ENCODE peak calls at places on chromosomes 7 and 10, in nine cellular contexts. One of them, this sample, is unnamed.

GRCh38 chr7:141874787-141875186 is 33.5 kb upstream of the PRSS37 start:
- DNase-seq in cardiac fibroblast: no peak
- DNase-seq in GM12864: no peak
- DNase-seq in prostate gland: no peak
- DNase-seq in GM23248: no peak
- DNase-seq in aorta: no peak
- DNase-seq in fibroblast of pulmonary artery: no peak
- DNase-seq in thoracic aorta: no peak
- DNase-seq in uterus: no peak
- DNase-seq in this sample: no peak

GRCh38 chr10:85151506-85151905 is 823.1 kb downstream of the CCSER2 start:
- DNase-seq in GM23248: no peak
- DNase-seq in fibroblast of pulmonary artery: no peak
- DNase-seq in prostate gland: no peak
- DNase-seq in thoracic aorta: no peak
- DNase-seq in cardiac fibroblast: no peak
- DNase-seq in uterus: no peak
- DNase-seq in aorta: no peak
- DNase-seq in GM12864: no peak
- DNase-seq in this sample: no peak

GRCh38 chr7:101172854-101173751 is 7.0 kb downstream of the NAT16 start:
- DNase-seq in thoracic aorta: no peak
- DNase-seq in aorta: peak
- DNase-seq in GM23248: peak
- DNase-seq in fibroblast of pulmonary artery: peak
- DNase-seq in uterus: no peak
- DNase-seq in prostate gland: peak
- DNase-seq in GM12864: no peak
- DNase-seq in cardiac fibroblast: peak
- DNase-seq in this sample: peak

GRCh38 chr7:27611043-27611442 is 51.6 kb downstream of the HIBADH start:
- DNase-seq in uterus: no peak
- DNase-seq in prostate gland: no peak
- DNase-seq in GM23248: peak
- DNase-seq in cardiac fibroblast: peak
- DNase-seq in thoracic aorta: no peak
- DNase-seq in fibroblast of pulmonary artery: no peak
- DNase-seq in GM12864: no peak
- DNase-seq in aorta: no peak
- DNase-seq in this sample: no peak

GRCh38 chr10:125123363-125124113 is 36.8 kb downstream of the CTBP2 start:
- DNase-seq in cardiac fibroblast: peak
- DNase-seq in GM23248: peak
- DNase-seq in fibroblast of pulmonary artery: peak
- DNase-seq in uterus: peak
- DNase-seq in GM12864: no peak
- DNase-seq in prostate gland: peak
- DNase-seq in aorta: peak
- DNase-seq in thoracic aorta: peak
- DNase-seq in this sample: peak

GRCh38 chr10:22825841-22826240 is 102.0 kb upstream of the ARMC3 start:
- DNase-seq in prostate gland: no peak
- DNase-seq in aorta: peak
- DNase-seq in thoracic aorta: no peak
- DNase-seq in cardiac fibroblast: no peak
- DNase-seq in GM23248: no peak
- DNase-seq in uterus: no peak
- DNase-seq in GM12864: peak
- DNase-seq in fibroblast of pulmonary artery: no peak
- DNase-seq in this sample: peak

GRCh38 chr7:151410405-151411390 is 860 bp upstream of the WDR86 start:
- DNase-seq in uterus: no peak
- DNase-seq in cardiac fibroblast: peak
- DNase-seq in GM12864: no peak
- DNase-seq in prostate gland: no peak
- DNase-seq in thoracic aorta: no peak
- DNase-seq in fibroblast of pulmonary artery: no peak
- DNase-seq in GM23248: no peak
- DNase-seq in aorta: no peak
- DNase-seq in this sample: no peak

GRCh38 chr7:94529516-94529915 is 19.9 kb downstream of the CASD1 start:
- DNase-seq in fibroblast of pulmonary artery: peak
- DNase-seq in thoracic aorta: no peak
- DNase-seq in cardiac fibroblast: peak
- DNase-seq in uterus: no peak
- DNase-seq in aorta: no peak
- DNase-seq in GM12864: no peak
- DNase-seq in GM23248: peak
- DNase-seq in prostate gland: no peak
- DNase-seq in this sample: no peak

GRCh38 chr10:49745756-49746155 is 16.4 kb downstream of the OGDHL start:
- DNase-seq in uterus: no peak
- DNase-seq in prostate gland: no peak
- DNase-seq in cardiac fibroblast: no peak
- DNase-seq in aorta: no peak
- DNase-seq in GM23248: no peak
- DNase-seq in fibroblast of pulmonary artery: no peak
- DNase-seq in GM12864: no peak
- DNase-seq in thoracic aorta: no peak
- DNase-seq in this sample: no peak

GRCh38 chr10:34433241-34434076 is 381.6 kb downstream of the PARD3 start:
- DNase-seq in fibroblast of pulmonary artery: peak
- DNase-seq in GM12864: no peak
- DNase-seq in aorta: no peak
- DNase-seq in prostate gland: no peak
- DNase-seq in uterus: no peak
- DNase-seq in thoracic aorta: no peak
- DNase-seq in cardiac fibroblast: peak
- DNase-seq in GM23248: peak
- DNase-seq in this sample: no peak

GRCh38 chr7:77441046-77441445 is 24.9 kb upstream of the GSAP start:
- DNase-seq in GM23248: peak
- DNase-seq in uterus: no peak
- DNase-seq in thoracic aorta: no peak
- DNase-seq in prostate gland: no peak
- DNase-seq in fibroblast of pulmonary artery: no peak
- DNase-seq in aorta: no peak
- DNase-seq in cardiac fibroblast: no peak
- DNase-seq in GM12864: no peak
- DNase-seq in this sample: no peak

GRCh38 chr7:44216521-44217030 is 15.8 kb downstream of the YKT6 start:
- DNase-seq in thoracic aorta: no peak
- DNase-seq in GM12864: no peak
- DNase-seq in GM23248: no peak
- DNase-seq in aorta: peak
- DNase-seq in fibroblast of pulmonary artery: no peak
- DNase-seq in uterus: no peak
- DNase-seq in cardiac fibroblast: no peak
- DNase-seq in prostate gland: no peak
- DNase-seq in this sample: peak

GRCh38 chr10:133158756-133159610 is 1.0 kb upstream of the KNDC1 start:
- DNase-seq in GM23248: peak
- DNase-seq in fibroblast of pulmonary artery: no peak
- DNase-seq in cardiac fibroblast: no peak
- DNase-seq in prostate gland: no peak
- DNase-seq in aorta: no peak
- DNase-seq in thoracic aorta: no peak
- DNase-seq in GM12864: no peak
- DNase-seq in uterus: peak
- DNase-seq in this sample: no peak

GRCh38 chr10:23075672-23076071 is 19.7 kb upstream of the MSRB2 start:
- DNase-seq in GM23248: peak
- DNase-seq in fibroblast of pulmonary artery: no peak
- DNase-seq in thoracic aorta: no peak
- DNase-seq in GM12864: no peak
- DNase-seq in cardiac fibroblast: no peak
- DNase-seq in uterus: no peak
- DNase-seq in prostate gland: no peak
- DNase-seq in aorta: no peak
- DNase-seq in this sample: no peak

GRCh38 chr7:155980841-155981240 is 168.6 kb upstream of the SHH start:
- DNase-seq in fibroblast of pulmonary artery: no peak
- DNase-seq in GM12864: no peak
- DNase-seq in cardiac fibroblast: no peak
- DNase-seq in aorta: peak
- DNase-seq in GM23248: no peak
- DNase-seq in thoracic aorta: no peak
- DNase-seq in uterus: no peak
- DNase-seq in prostate gland: no peak
- DNase-seq in this sample: no peak
- H3K4me3 ChIP-seq in fibroblast of pulmonary artery: no peak
- H3K4me3 ChIP-seq in GM12864: no peak
- H3K4me3 ChIP-seq in cardiac fibroblast: no peak
- H3K4me3 ChIP-seq in aorta: no peak
- H3K4me3 ChIP-seq in GM23248: no peak
- H3K4me3 ChIP-seq in thoracic aorta: no peak
- H3K4me3 ChIP-seq in uterus: no peak
- H3K4me3 ChIP-seq in prostate gland: no peak
- H3K4me3 ChIP-seq in this sample: no peak

DNA sequence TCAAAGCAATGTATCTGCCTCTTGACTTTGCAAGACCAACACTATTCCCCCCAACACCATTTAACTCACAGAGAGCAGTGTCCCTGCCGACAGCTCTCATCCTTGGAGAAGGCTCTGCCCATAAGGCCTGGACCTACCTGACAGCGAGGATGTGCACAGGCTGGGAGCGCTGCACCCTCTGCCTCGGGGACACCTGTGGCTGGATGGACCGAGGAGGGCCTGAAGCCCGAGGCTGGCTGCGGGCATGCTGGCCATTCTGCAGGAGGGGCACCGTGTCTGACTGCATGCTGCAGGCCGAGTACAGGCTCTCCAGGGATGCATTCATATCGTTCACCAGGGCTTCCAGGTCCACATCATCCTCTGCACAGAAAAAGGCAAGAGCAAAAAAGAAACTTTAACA is 108.4 kb downstream of the GRB10 start:
- DNase-seq in cardiac fibroblast: no peak
- DNase-seq in fibroblast of pulmonary artery: no peak
- DNase-seq in aorta: no peak
- DNase-seq in GM23248: no peak
- DNase-seq in prostate gland: no peak
- DNase-seq in GM12864: no peak
- DNase-seq in uterus: no peak
- DNase-seq in thoracic aorta: no peak
- DNase-seq in this sample: no peak
- H3K4me3 ChIP-seq in cardiac fibroblast: no peak
- H3K4me3 ChIP-seq in fibroblast of pulmonary artery: no peak
- H3K4me3 ChIP-seq in aorta: no peak
- H3K4me3 ChIP-seq in GM23248: no peak
- H3K4me3 ChIP-seq in prostate gland: no peak
- H3K4me3 ChIP-seq in GM12864: no peak
- H3K4me3 ChIP-seq in uterus: no peak
- H3K4me3 ChIP-seq in thoracic aorta: no peak
- H3K4me3 ChIP-seq in this sample: no peak

GRCh38 chr10:129792864-129793263 is 171.2 kb downstream of the EBF3 start:
- DNase-seq in aorta: no peak
- DNase-seq in prostate gland: no peak
- DNase-seq in cardiac fibroblast: no peak
- DNase-seq in thoracic aorta: no peak
- DNase-seq in uterus: no peak
- DNase-seq in fibroblast of pulmonary artery: no peak
- DNase-seq in GM12864: peak
- DNase-seq in GM23248: no peak
- DNase-seq in this sample: no peak
- H3K4me3 ChIP-seq in aorta: no peak
- H3K4me3 ChIP-seq in prostate gland: no peak
- H3K4me3 ChIP-seq in cardiac fibroblast: no peak
- H3K4me3 ChIP-seq in thoracic aorta: no peak
- H3K4me3 ChIP-seq in uterus: no peak
- H3K4me3 ChIP-seq in fibroblast of pulmonary artery: no peak
- H3K4me3 ChIP-seq in GM12864: no peak
- H3K4me3 ChIP-seq in GM23248: no peak
- H3K4me3 ChIP-seq in this sample: no peak

GRCh38 chr7:30912454-30912985 is 867 bp downstream of the AQP1 start:
- DNase-seq in fibroblast of pulmonary artery: no peak
- DNase-seq in thoracic aorta: no peak
- DNase-seq in prostate gland: no peak
- DNase-seq in cardiac fibroblast: no peak
- DNase-seq in GM23248: no peak
- DNase-seq in aorta: peak
- DNase-seq in GM12864: no peak
- DNase-seq in uterus: no peak
- DNase-seq in this sample: no peak
- H3K4me3 ChIP-seq in fibroblast of pulmonary artery: no peak
- H3K4me3 ChIP-seq in thoracic aorta: peak
- H3K4me3 ChIP-seq in prostate gland: no peak
- H3K4me3 ChIP-seq in cardiac fibroblast: no peak
- H3K4me3 ChIP-seq in GM23248: no peak
- H3K4me3 ChIP-seq in aorta: peak
- H3K4me3 ChIP-seq in GM12864: no peak
- H3K4me3 ChIP-seq in uterus: peak
- H3K4me3 ChIP-seq in this sample: peak

GRCh38 chr7:138478499-138478908 is 18.4 kb downstream of the TRIM24 start:
- DNase-seq in GM12864: no peak
- DNase-seq in thoracic aorta: no peak
- DNase-seq in uterus: no peak
- DNase-seq in cardiac fibroblast: no peak
- DNase-seq in GM23248: no peak
- DNase-seq in aorta: no peak
- DNase-seq in prostate gland: no peak
- DNase-seq in fibroblast of pulmonary artery: no peak
- DNase-seq in this sample: no peak
- H3K4me3 ChIP-seq in GM12864: no peak
- H3K4me3 ChIP-seq in thoracic aorta: no peak
- H3K4me3 ChIP-seq in uterus: no peak
- H3K4me3 ChIP-seq in cardiac fibroblast: no peak
- H3K4me3 ChIP-seq in GM23248: no peak
- H3K4me3 ChIP-seq in aorta: no peak
- H3K4me3 ChIP-seq in prostate gland: no peak
- H3K4me3 ChIP-seq in fibroblast of pulmonary artery: no peak
- H3K4me3 ChIP-seq in this sample: no peak